ENCODE peak calls at places on chromosomes 4 and X, in eight cellular contexts. One of them, this sample, is unnamed.

GRCh38 chr4:186765138-186765537 is 41.5 kb upstream of the FAT1 start:
- DNase-seq in ACHN: no peak
- DNase-seq in fibroblast of pulmonary artery: peak; percentile 43
- DNase-seq in stimulated activated CD4-positive, alpha-beta T cell treated with anti-CD3 and anti-CD28 coated beads, Interleukin-2, amount 100 ng/mL, for 48 hours: no peak
- DNase-seq in NCI-H345: no peak
- DNase-seq in GM13976: no peak
- DNase-seq in stimulated activated effector memory CD8-positive, alpha-beta T cell treated with anti-CD3 and anti-CD28 coated beads, Interleukin-12 subunit alpha, Interleukin-12 subunit beta, amount 100 ng/mL, for 72 hours: no peak
- DNase-seq in CD8-positive, alpha-beta memory T cell: no peak
- DNase-seq in this sample: peak; percentile 82

GRCh38 chr4:107069049-107069448 is 32.9 kb upstream of the DKK2 start:
- DNase-seq in NCI-H345: no peak
- DNase-seq in GM13976: peak; percentile 19
- DNase-seq in ACHN: no peak
- DNase-seq in stimulated activated effector memory CD8-positive, alpha-beta T cell treated with anti-CD3 and anti-CD28 coated beads, Interleukin-12 subunit alpha, Interleukin-12 subunit beta, amount 100 ng/mL, for 72 hours: no peak
- DNase-seq in fibroblast of pulmonary artery: peak; percentile 40
- DNase-seq in CD8-positive, alpha-beta memory T cell: no peak
- DNase-seq in stimulated activated CD4-positive, alpha-beta T cell treated with anti-CD3 and anti-CD28 coated beads, Interleukin-2, amount 100 ng/mL, for 48 hours: no peak
- DNase-seq in this sample: no peak

GRCh38 chr4:186557486-186557885 is 2.1 kb upstream of the MTNR1A start:
- DNase-seq in GM13976: no peak
- DNase-seq in NCI-H345: no peak
- DNase-seq in ACHN: peak; percentile 47
- DNase-seq in CD8-positive, alpha-beta memory T cell: no peak
- DNase-seq in stimulated activated effector memory CD8-positive, alpha-beta T cell treated with anti-CD3 and anti-CD28 coated beads, Interleukin-12 subunit alpha, Interleukin-12 subunit beta, amount 100 ng/mL, for 72 hours: no peak
- DNase-seq in fibroblast of pulmonary artery: peak; percentile 21
- DNase-seq in stimulated activated CD4-positive, alpha-beta T cell treated with anti-CD3 and anti-CD28 coated beads, Interleukin-2, amount 100 ng/mL, for 48 hours: no peak
- DNase-seq in this sample: no peak

GRCh38 chr4:24001945-24002640 is 112.2 kb upstream of the PPARGC1A start:
- DNase-seq in ACHN: no peak
- DNase-seq in GM13976: no peak
- DNase-seq in CD8-positive, alpha-beta memory T cell: no peak
- DNase-seq in NCI-H345: no peak
- DNase-seq in stimulated activated CD4-positive, alpha-beta T cell treated with anti-CD3 and anti-CD28 coated beads, Interleukin-2, amount 100 ng/mL, for 48 hours: no peak
- DNase-seq in stimulated activated effector memory CD8-positive, alpha-beta T cell treated with anti-CD3 and anti-CD28 coated beads, Interleukin-12 subunit alpha, Interleukin-12 subunit beta, amount 100 ng/mL, for 72 hours: no peak
- DNase-seq in fibroblast of pulmonary artery: no peak
- DNase-seq in this sample: no peak

GRCh38 chr4:15414601-15415091 is 13.2 kb upstream of the C1QTNF7 start:
- DNase-seq in stimulated activated CD4-positive, alpha-beta T cell treated with anti-CD3 and anti-CD28 coated beads, Interleukin-2, amount 100 ng/mL, for 48 hours: no peak
- DNase-seq in GM13976: no peak
- DNase-seq in fibroblast of pulmonary artery: peak; percentile 29
- DNase-seq in CD8-positive, alpha-beta memory T cell: no peak
- DNase-seq in stimulated activated effector memory CD8-positive, alpha-beta T cell treated with anti-CD3 and anti-CD28 coated beads, Interleukin-12 subunit alpha, Interleukin-12 subunit beta, amount 100 ng/mL, for 72 hours: no peak
- DNase-seq in NCI-H345: no peak
- DNase-seq in ACHN: no peak
- DNase-seq in this sample: no peak

GRCh38 chr4:158613046-158613445 is 58.6 kb downstream of the C4orf46 start:
- DNase-seq in fibroblast of pulmonary artery: no peak
- DNase-seq in stimulated activated effector memory CD8-positive, alpha-beta T cell treated with anti-CD3 and anti-CD28 coated beads, Interleukin-12 subunit alpha, Interleukin-12 subunit beta, amount 100 ng/mL, for 72 hours: no peak
- DNase-seq in stimulated activated CD4-positive, alpha-beta T cell treated with anti-CD3 and anti-CD28 coated beads, Interleukin-2, amount 100 ng/mL, for 48 hours: no peak
- DNase-seq in CD8-positive, alpha-beta memory T cell: no peak
- DNase-seq in NCI-H345: no peak
- DNase-seq in ACHN: no peak
- DNase-seq in GM13976: no peak
- DNase-seq in this sample: no peak

GRCh38 chrX:46130246-46130645 is 415.0 kb downstream of the ZNF674 start:
- DNase-seq in stimulated activated CD4-positive, alpha-beta T cell treated with anti-CD3 and anti-CD28 coated beads, Interleukin-2, amount 100 ng/mL, for 48 hours: no peak
- DNase-seq in fibroblast of pulmonary artery: no peak
- DNase-seq in ACHN: no peak
- DNase-seq in CD8-positive, alpha-beta memory T cell: no peak
- DNase-seq in NCI-H345: no peak
- DNase-seq in GM13976: no peak
- DNase-seq in stimulated activated effector memory CD8-positive, alpha-beta T cell treated with anti-CD3 and anti-CD28 coated beads, Interleukin-12 subunit alpha, Interleukin-12 subunit beta, amount 100 ng/mL, for 72 hours: no peak
- DNase-seq in this sample: no peak

GRCh38 chr4:113756005-113756410 is 5.5 kb downstream of the CAMK2D start:
- DNase-seq in GM13976: peak; percentile 18
- DNase-seq in CD8-positive, alpha-beta memory T cell: no peak
- DNase-seq in ACHN: peak; percentile 32
- DNase-seq in stimulated activated CD4-positive, alpha-beta T cell treated with anti-CD3 and anti-CD28 coated beads, Interleukin-2, amount 100 ng/mL, for 48 hours: no peak
- DNase-seq in NCI-H345: no peak
- DNase-seq in fibroblast of pulmonary artery: peak; percentile 89
- DNase-seq in stimulated activated effector memory CD8-positive, alpha-beta T cell treated with anti-CD3 and anti-CD28 coated beads, Interleukin-12 subunit alpha, Interleukin-12 subunit beta, amount 100 ng/mL, for 72 hours: no peak
- DNase-seq in this sample: peak; percentile 48

GRCh38 chrX:23317799-23318724 is 16.6 kb upstream of the PTCHD1 start:
- DNase-seq in fibroblast of pulmonary artery: peak; percentile 8
- DNase-seq in CD8-positive, alpha-beta memory T cell: peak; percentile 0
- DNase-seq in ACHN: peak; percentile 24
- DNase-seq in GM13976: peak; percentile 55
- DNase-seq in NCI-H345: no peak
- DNase-seq in stimulated activated effector memory CD8-positive, alpha-beta T cell treated with anti-CD3 and anti-CD28 coated beads, Interleukin-12 subunit alpha, Interleukin-12 subunit beta, amount 100 ng/mL, for 72 hours: peak; percentile 15
- DNase-seq in stimulated activated CD4-positive, alpha-beta T cell treated with anti-CD3 and anti-CD28 coated beads, Interleukin-2, amount 100 ng/mL, for 48 hours: peak; percentile 49
- DNase-seq in this sample: no peak

GRCh38 chrX:154140742-154141141 is 3.3 kb upstream of the OPN1LW start:
- DNase-seq in CD8-positive, alpha-beta memory T cell: no peak
- DNase-seq in ACHN: no peak
- DNase-seq in NCI-H345: no peak
- DNase-seq in fibroblast of pulmonary artery: no peak
- DNase-seq in GM13976: no peak
- DNase-seq in stimulated activated effector memory CD8-positive, alpha-beta T cell treated with anti-CD3 and anti-CD28 coated beads, Interleukin-12 subunit alpha, Interleukin-12 subunit beta, amount 100 ng/mL, for 72 hours: no peak
- DNase-seq in stimulated activated CD4-positive, alpha-beta T cell treated with anti-CD3 and anti-CD28 coated beads, Interleukin-2, amount 100 ng/mL, for 48 hours: no peak
- DNase-seq in this sample: no peak

GRCh38 chr4:102285831-102286230 is 59.5 kb downstream of the SLC39A8 start:
- DNase-seq in ACHN: no peak
- DNase-seq in fibroblast of pulmonary artery: peak; percentile 60
- DNase-seq in GM13976: no peak
- DNase-seq in CD8-positive, alpha-beta memory T cell: no peak
- DNase-seq in stimulated activated CD4-positive, alpha-beta T cell treated with anti-CD3 and anti-CD28 coated beads, Interleukin-2, amount 100 ng/mL, for 48 hours: no peak
- DNase-seq in stimulated activated effector memory CD8-positive, alpha-beta T cell treated with anti-CD3 and anti-CD28 coated beads, Interleukin-12 subunit alpha, Interleukin-12 subunit beta, amount 100 ng/mL, for 72 hours: no peak
- DNase-seq in NCI-H345: no peak
- DNase-seq in this sample: no peak

GRCh38 chr4:184911310-184911709 is 85.5 kb upstream of the ACSL1 start:
- DNase-seq in stimulated activated CD4-positive, alpha-beta T cell treated with anti-CD3 and anti-CD28 coated beads, Interleukin-2, amount 100 ng/mL, for 48 hours: peak; percentile 4
- DNase-seq in fibroblast of pulmonary artery: peak; percentile 54
- DNase-seq in CD8-positive, alpha-beta memory T cell: no peak
- DNase-seq in GM13976: no peak
- DNase-seq in ACHN: no peak
- DNase-seq in stimulated activated effector memory CD8-positive, alpha-beta T cell treated with anti-CD3 and anti-CD28 coated beads, Interleukin-12 subunit alpha, Interleukin-12 subunit beta, amount 100 ng/mL, for 72 hours: no peak
- DNase-seq in NCI-H345: peak; percentile 30
- DNase-seq in this sample: peak; percentile 14

GRCh38 chr4:25253072-25253447 is 19.2 kb downstream of the PI4K2B start:
- DNase-seq in stimulated activated effector memory CD8-positive, alpha-beta T cell treated with anti-CD3 and anti-CD28 coated beads, Interleukin-12 subunit alpha, Interleukin-12 subunit beta, amount 100 ng/mL, for 72 hours: no peak
- DNase-seq in ACHN: peak; percentile 16
- DNase-seq in stimulated activated CD4-positive, alpha-beta T cell treated with anti-CD3 and anti-CD28 coated beads, Interleukin-2, amount 100 ng/mL, for 48 hours: no peak
- DNase-seq in fibroblast of pulmonary artery: no peak
- DNase-seq in NCI-H345: no peak
- DNase-seq in CD8-positive, alpha-beta memory T cell: no peak
- DNase-seq in GM13976: peak; percentile 34
- DNase-seq in this sample: no peak

GRCh38 chrX:134898450-134898849 is 92.3 kb upstream of the SMIM10 start:
- DNase-seq in fibroblast of pulmonary artery: peak; percentile 24
- DNase-seq in GM13976: no peak
- DNase-seq in stimulated activated effector memory CD8-positive, alpha-beta T cell treated with anti-CD3 and anti-CD28 coated beads, Interleukin-12 subunit alpha, Interleukin-12 subunit beta, amount 100 ng/mL, for 72 hours: no peak
- DNase-seq in NCI-H345: no peak
- DNase-seq in CD8-positive, alpha-beta memory T cell: no peak
- DNase-seq in stimulated activated CD4-positive, alpha-beta T cell treated with anti-CD3 and anti-CD28 coated beads, Interleukin-2, amount 100 ng/mL, for 48 hours: no peak
- DNase-seq in ACHN: no peak
- DNase-seq in this sample: no peak

GRCh38 chr4:67764183-67764582 is 10.0 kb upstream of the GNRHR start:
- DNase-seq in ACHN: no peak
- DNase-seq in stimulated activated CD4-positive, alpha-beta T cell treated with anti-CD3 and anti-CD28 coated beads, Interleukin-2, amount 100 ng/mL, for 48 hours: no peak
- DNase-seq in NCI-H345: no peak
- DNase-seq in stimulated activated effector memory CD8-positive, alpha-beta T cell treated with anti-CD3 and anti-CD28 coated beads, Interleukin-12 subunit alpha, Interleukin-12 subunit beta, amount 100 ng/mL, for 72 hours: no peak
- DNase-seq in GM13976: no peak
- DNase-seq in fibroblast of pulmonary artery: no peak
- DNase-seq in CD8-positive, alpha-beta memory T cell: no peak
- DNase-seq in this sample: no peak

GRCh38 chr4:23956601-23957364 is 66.9 kb upstream of the PPARGC1A start:
- DNase-seq in CD8-positive, alpha-beta memory T cell: no peak
- DNase-seq in stimulated activated effector memory CD8-positive, alpha-beta T cell treated with anti-CD3 and anti-CD28 coated beads, Interleukin-12 subunit alpha, Interleukin-12 subunit beta, amount 100 ng/mL, for 72 hours: no peak
- DNase-seq in stimulated activated CD4-positive, alpha-beta T cell treated with anti-CD3 and anti-CD28 coated beads, Interleukin-2, amount 100 ng/mL, for 48 hours: no peak
- DNase-seq in GM13976: no peak
- DNase-seq in fibroblast of pulmonary artery: no peak
- DNase-seq in NCI-H345: no peak
- DNase-seq in ACHN: no peak
- DNase-seq in this sample: no peak